ENCODE peak calls at places on chromosomes 2 and 18, in six cellular contexts. F, S, O, H, Z and E are unnamed samples.

GRCh38 chr2:191009541-191010374 is 4.2 kb downstream of the STAT1 start:
- DNase-seq in S (no peak), H (no peak), Z (no peak), O (no peak), F (no peak), E (no peak)

GRCh38 chr2:236512902-236513433 is 56.7 kb upstream of the ACKR3 start:
- DNase-seq in O (peak), H (peak), F (peak), S (peak), Z (no peak), E (peak)

GRCh38 chr2:1183300-1183699 is 230.0 kb upstream of the TPO start:
- DNase-seq in O (no peak), S (no peak), F (no peak), H (no peak), Z (no peak), E (no peak)

GRCh38 chr2:216590780-216591179 is 42.4 kb upstream of the IGFBP2 start:
- DNase-seq in O (no peak), F (no peak), H (no peak), Z (peak), S (no peak), E (no peak)

GRCh38 chr18:45890606-45891005 is 65.1 kb downstream of the SIGLEC15 start:
- DNase-seq in Z (no peak), F (no peak), S (no peak), O (no peak), H (peak), E (peak)

GRCh38 chr18:627211-627610 is 30.2 kb upstream of the TYMS start:
- DNase-seq in S (no peak), O (no peak), F (no peak), H (no peak), Z (no peak), E (no peak)

GRCh38 chr2:201470821-201471731 is 19.5 kb downstream of the STRADB start:
- DNase-seq in Z (no peak), S (no peak), H (no peak), F (no peak), O (no peak), E (no peak)

GRCh38 chr18:33720133-33720532 is 142.1 kb downstream of the ASXL3 start:
- DNase-seq in Z (no peak), S (no peak), O (no peak), F (no peak), H (no peak), E (no peak)

GRCh38 chr2:136389809-136390208 is 271.9 kb upstream of the CXCR4 start:
- DNase-seq in O (no peak), S (no peak), Z (no peak), H (no peak), F (no peak), E (no peak)

DNA sequence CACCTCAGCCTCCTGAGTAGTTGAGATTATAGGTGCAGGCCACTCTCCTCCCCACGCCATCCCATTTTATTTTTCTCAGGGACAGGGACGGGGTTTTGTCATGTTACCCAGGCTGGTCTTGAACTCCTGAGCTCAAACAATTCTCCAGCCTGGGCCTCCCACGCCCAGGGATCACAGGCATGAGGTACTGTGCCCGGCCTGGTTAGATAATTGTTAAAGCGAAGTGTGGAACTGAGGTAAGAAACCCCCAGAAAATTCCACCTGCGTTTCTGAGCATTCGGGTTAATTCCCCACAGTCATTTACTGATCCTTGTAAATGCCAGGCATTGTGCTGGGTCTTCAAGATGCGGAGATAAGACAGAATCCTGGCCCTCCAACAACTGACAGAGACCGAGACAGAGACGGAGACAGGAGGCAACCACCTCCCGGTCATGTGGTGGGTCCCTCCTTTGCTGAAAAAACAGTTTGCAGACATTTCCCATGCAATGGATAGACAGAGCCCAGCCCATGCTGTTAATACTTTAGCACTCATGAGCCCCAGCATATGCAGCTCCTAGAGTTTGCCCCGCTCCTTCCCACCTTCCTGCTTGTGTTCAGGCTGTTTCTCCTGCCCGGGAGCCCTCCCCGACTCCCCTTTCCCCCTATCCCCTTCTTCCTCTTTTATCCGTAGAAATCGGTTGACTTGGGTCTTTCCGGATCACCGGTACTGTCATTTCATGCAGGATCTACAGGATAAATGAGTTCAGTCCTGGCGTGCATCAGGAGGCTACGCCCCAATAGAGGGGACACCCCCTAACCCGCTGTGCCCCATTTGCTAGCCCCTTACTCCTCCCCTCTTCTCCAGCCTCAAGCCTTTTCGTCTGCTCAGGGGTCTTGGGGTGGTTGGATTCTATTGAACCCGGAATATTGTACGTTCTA is 1.6 kb upstream of the RHOB start:
- DNase-seq in Z (no peak), S (no peak), H (peak), F (peak), O (no peak), E (no peak)
- TF ChIP-seq CTCF in Z (no peak), S (no peak), H (no peak), F (no peak), O (no peak), E (no peak)

DNA sequence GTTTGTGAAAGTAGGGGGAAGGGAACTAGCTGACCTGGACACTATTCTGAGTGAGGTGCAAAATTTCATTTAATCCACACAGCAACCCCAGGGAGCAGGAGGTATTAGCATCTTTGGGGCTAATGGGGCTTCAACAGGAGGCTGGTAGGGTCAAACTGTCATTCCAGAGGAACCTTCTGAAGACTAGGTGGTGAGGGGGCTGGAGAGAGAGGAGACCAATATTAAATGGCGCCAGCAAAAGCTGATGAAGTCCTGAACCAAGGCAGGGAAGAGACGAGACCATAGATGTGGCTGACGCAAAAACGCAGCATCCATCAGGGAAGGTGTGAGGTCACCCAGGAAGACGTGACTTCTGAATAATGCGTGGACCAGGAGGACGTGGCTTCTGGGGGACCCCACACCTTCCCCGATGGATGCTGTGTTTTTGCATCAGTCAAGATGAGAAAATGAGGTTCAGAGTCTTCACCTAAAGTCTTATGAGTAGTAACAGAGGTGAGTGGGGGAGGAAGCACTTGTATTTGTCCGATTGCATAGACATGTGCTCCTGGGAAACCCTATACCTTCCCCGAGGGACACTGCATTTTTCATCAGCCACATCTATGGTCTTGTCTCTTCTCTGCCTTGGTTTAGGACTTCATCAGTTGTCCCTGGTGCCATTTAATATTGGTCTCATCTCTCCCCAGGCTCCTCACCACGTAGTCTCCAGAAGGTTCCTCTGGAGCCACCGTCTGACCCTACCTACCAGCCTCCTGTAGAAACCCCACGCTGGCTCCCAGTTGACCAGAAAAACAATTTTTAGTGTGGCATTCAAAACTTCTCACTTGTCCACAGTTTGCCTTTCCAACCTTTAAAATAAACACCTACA is 188.6 kb downstream of the MYCN start:
- DNase-seq in H (no peak), Z (no peak), F (no peak), O (no peak), S (no peak), E (no peak)
- TF ChIP-seq CTCF in H (no peak), Z (no peak), F (no peak), O (no peak), S (no peak), E (no peak)

GRCh38 chr2:101040072-101040471 is 38.0 kb downstream of the RPL31 start:
- DNase-seq in Z (no peak), O (no peak), F (no peak), H (peak), S (no peak), E (no peak)

GRCh38 chr2:101036562-101036961 is 34.5 kb downstream of the RPL31 start:
- DNase-seq in S (peak), H (no peak), Z (no peak), F (no peak), O (no peak), E (no peak)

GRCh38 chr2:101040761-101041160 is 38.7 kb downstream of the RPL31 start:
- DNase-seq in F (no peak), S (no peak), Z (no peak), O (no peak), H (no peak), E (no peak)

GRCh38 chr2:101037161-101037755 is 35.2 kb downstream of the RPL31 start:
- DNase-seq in H (no peak), F (no peak), Z (no peak), O (no peak), S (no peak), E (no peak)

GRCh38 chr2:101038455-101039255 is 36.6 kb downstream of the RPL31 start:
- DNase-seq in Z (no peak), O (no peak), S (peak), H (peak), F (no peak), E (no peak)
- TF ChIP-seq CTCF in Z (peak), O (no peak), S (peak), H (peak), F (peak), E (peak)

GRCh38 chr2:174181368-174181767 is 67.0 kb downstream of the OLA1 start:
- DNase-seq in H (no peak), F (no peak), Z (no peak), S (no peak), O (no peak), E (no peak)
- TF ChIP-seq CTCF in H (no peak), F (no peak), Z (no peak), S (no peak), O (no peak), E (no peak)

DNA sequence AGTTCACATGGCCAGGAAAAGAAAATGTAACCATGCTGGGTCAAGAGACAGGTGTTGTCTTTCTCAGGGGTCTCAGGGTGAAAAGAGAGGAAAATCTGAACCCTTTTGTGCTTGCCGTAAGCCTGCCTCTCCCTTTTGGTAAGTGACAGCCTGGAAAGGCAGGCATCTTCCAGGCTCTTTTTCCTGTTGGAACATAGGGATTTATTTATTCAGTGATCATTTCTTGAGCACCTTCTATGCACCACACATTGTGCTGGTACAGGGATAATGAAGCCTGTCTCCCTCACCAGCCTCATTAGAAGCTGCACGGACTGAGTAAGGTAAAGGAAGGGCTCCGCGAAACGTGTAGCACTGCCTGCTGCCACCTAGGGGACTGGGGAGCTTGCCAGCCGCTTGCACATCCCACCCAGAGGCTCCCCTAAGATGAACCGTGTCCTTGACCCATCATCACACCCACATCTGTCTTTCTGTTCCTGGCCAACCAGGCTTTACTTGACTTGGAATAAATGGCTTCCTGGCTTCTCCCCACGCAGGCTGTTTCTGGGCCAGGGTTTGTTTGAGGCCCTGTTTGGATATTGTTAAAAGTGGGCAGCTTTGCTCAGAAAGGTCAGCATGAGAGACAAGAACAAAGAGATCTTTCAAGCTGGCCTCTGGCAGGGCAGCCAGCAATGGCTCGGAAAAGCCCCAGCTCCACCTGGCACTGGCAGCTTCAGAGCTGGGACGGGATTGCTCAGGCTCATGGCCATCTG is 73.3 kb upstream of the MCFD2 start:
- DNase-seq in H (no peak), F (no peak), Z (no peak), O (no peak), S (no peak), E (no peak)
- TF ChIP-seq CTCF in H (no peak), F (no peak), Z (no peak), O (no peak), S (peak), E (no peak)

DNA sequence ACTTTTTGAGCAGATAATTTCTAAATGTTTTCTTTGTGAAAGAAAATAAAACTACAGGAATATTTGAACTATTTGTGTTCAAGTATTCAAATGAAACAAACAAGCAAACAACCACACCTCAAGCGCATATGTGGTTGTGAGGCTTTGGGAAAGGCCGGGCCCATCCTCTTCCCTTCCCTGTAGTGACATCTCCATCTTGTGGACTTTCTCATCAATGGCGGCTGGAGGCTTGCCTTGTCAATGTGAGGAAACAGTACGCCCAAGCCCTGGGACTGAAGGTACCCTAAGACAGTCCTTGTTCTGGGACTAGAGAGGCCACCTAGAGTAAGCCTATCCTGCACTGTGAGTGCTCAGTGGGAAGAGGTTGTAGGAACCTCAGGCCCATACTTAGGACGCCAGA is 166.8 kb downstream of the TPGS2 start:
- DNase-seq in Z (no peak), S (no peak), O (no peak), H (peak), F (no peak), E (no peak)
- TF ChIP-seq CTCF in Z (peak), S (no peak), O (no peak), H (no peak), F (no peak), E (no peak)

DNA sequence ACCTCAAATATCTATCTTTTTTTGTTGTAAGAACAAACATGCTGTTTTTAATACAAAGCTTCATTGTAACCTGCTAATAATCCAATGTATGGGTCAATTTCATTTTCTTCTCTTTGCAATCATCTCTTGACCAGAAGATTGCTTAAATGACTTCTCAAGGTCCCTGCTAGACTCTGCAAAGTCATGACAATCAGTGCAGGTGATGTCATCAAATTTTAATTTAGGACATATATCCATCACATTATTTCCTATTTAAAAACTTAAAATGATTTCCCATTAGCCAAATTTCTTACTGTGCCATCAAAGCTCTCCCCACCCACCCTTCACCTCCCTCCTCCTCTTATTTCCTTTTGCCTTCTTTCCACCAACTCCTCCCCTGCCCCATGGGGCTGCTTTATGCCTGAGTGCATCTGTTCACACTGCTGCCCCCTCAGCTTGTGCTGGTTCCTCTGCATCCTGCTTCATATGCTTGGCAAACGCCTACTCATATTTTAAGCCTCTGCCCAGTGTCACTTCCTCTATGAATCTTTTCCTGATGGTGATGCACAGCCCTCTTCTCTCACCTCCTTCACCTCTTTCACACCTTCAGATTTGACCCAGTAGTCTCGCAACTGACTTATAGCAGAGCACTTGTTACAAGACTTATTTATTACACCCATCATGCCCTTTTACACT is 20.3 kb downstream of the PLEK start:
- DNase-seq in H (no peak), Z (no peak), F (no peak), S (peak), O (no peak), E (peak)
- TF ChIP-seq CTCF in H (no peak), Z (no peak), F (no peak), S (peak), O (no peak), E (no peak)